ENCODE peak calls at places on chromosomes 1 and 21, in four cellular contexts. P, L, M and W are unnamed samples.
A peak's percentile ranks its signal among the peaks of the same experiment; 100 is the strongest.

GRCh38 chr21:15441060-15441493 is 288.7 kb upstream of the USP25 start:
- DNase-seq in M (no peak), L (no peak), P (no peak), W (no peak)

GRCh38 chr1:108009603-108010195 is 44.7 kb upstream of the VAV3 start:
- DNase-seq in L (no peak), M (no peak), P (no peak), W (no peak)

GRCh38 chr1:59232209-59232608 is 64.7 kb upstream of the FGGY start:
- DNase-seq in L (no peak), M (no peak), P (no peak), W (no peak)

GRCh38 chr1:159009704-159010361 is at the start of gene IFI16:
- DNase-seq in L (peak; percentile 49), P (no peak), M (peak; percentile 74), W (peak; percentile 69)

GRCh38 chr1:164651378-164651951 is 92.5 kb downstream of the PBX1 start:
- DNase-seq in M (no peak), P (no peak), L (no peak), W (no peak)

GRCh38 chr1:175978476-175978875 is 228.6 kb downstream of the COP1 start:
- DNase-seq in M (no peak), L (no peak), P (no peak), W (no peak)

GRCh38 chr21:46183910-46184624 is at the start of gene SPATC1L:
- DNase-seq in M (no peak), P (peak; percentile 84), L (peak; percentile 76), W (peak; percentile 68)

GRCh38 chr1:223731076-223731770 is 18.9 kb downstream of the CAPN2 start:
- DNase-seq in P (no peak), M (peak; percentile 66), L (peak; percentile 70), W (peak; percentile 84)

GRCh38 chr1:29282924-29283803 is 46.8 kb downstream of the PTPRU start:
- DNase-seq in M (peak; percentile 48), P (peak; percentile 100), L (peak; percentile 29), W (no peak)

GRCh38 chr21:35594905-35595304 is 465.4 kb downstream of the SETD4 start:
- DNase-seq in M (no peak), L (no peak), P (no peak), W (no peak)

GRCh38 chr1:44086722-44087474 is 31.7 kb upstream of the KLF17 start:
- DNase-seq in M (no peak), P (no peak), L (no peak), W (no peak)

GRCh38 chr1:1754051-1754815 is 24.0 kb downstream of the NADK start:
- DNase-seq in M (no peak), P (no peak), L (no peak), W (no peak)

GRCh38 chr21:42525228-42525604 is 11.6 kb downstream of the SLC37A1 start:
- DNase-seq in P (no peak), L (peak; percentile 46), M (no peak), W (no peak)

GRCh38 chr1:89754518-89754917 is 66.3 kb upstream of the LRRC8D start:
- DNase-seq in L (no peak), P (no peak), M (no peak), W (no peak)

GRCh38 chr21:36749935-36750578 is 51.1 kb downstream of the SIM2 start:
- DNase-seq in M (no peak), P (peak; percentile 88), L (no peak), W (no peak)

GRCh38 chr21:36928960-36929359 is 37.5 kb downstream of the HLCS start:
- DNase-seq in L (no peak), P (no peak), M (no peak), W (no peak)

GRCh38 chr1:1755426-1755825 is 22.8 kb downstream of the NADK start:
- DNase-seq in L (no peak), M (no peak), P (no peak), W (no peak)

GRCh38 chr1:62391369-62391971 is 45.4 kb upstream of the USP1 start:
- DNase-seq in M (no peak), P (peak; percentile 86), L (no peak), W (no peak)

GRCh38 chr1:121516279-121516967 is 331.6 kb downstream of the SRGAP2C start:
- DNase-seq in P (no peak), M (peak; percentile 12), L (no peak), W (no peak)

GRCh38 chr1:161260939-161261858 is 2.7 kb downstream of the PCP4L1 start:
- DNase-seq in L (no peak), P (no peak), M (no peak), W (no peak)

GRCh38 chr1:119648620-119649004 is 546 bp upstream of the ZNF697 start:
- DNase-seq in L (no peak), M (no peak), P (no peak), W (no peak)

GRCh38 chr1:198121058-198121829 is 35.6 kb upstream of the NEK7 start:
- DNase-seq in M (no peak), P (no peak), L (no peak), W (peak; percentile 66)

GRCh38 chr1:210143465-210144062 is 89.0 kb upstream of the SERTAD4 start:
- DNase-seq in L (peak; percentile 64), M (peak; percentile 92), P (peak; percentile 86), W (peak; percentile 86)

GRCh38 chr1:13697738-13698137 is 2.2 kb upstream of the PRDM2 start:
- DNase-seq in M (no peak), L (no peak), P (no peak), W (no peak)

GRCh38 chr1:96927125-96927524 is 205.5 kb downstream of the PTBP2 start:
- DNase-seq in P (peak; percentile 49), M (no peak), L (no peak), W (no peak)

GRCh38 chr1:203673550-203674411 is 47.1 kb downstream of the ATP2B4 start:
- DNase-seq in M (peak; percentile 31), L (peak; percentile 56), P (peak; percentile 71), W (peak; percentile 78)

GRCh38 chr1:47437518-47438320 is at the start of gene FOXD2:
- DNase-seq in L (peak; percentile 76), P (peak; percentile 97), M (peak; percentile 84), W (peak; percentile 69)

GRCh38 chr1:47436304-47436978 is 1.4 kb upstream of the FOXD2 start:
- DNase-seq in L (peak; percentile 69), P (peak; percentile 95), M (peak; percentile 81), W (peak; percentile 73)

GRCh38 chr1:47434051-47434842 is 3.6 kb upstream of the FOXD2 start:
- DNase-seq in P (peak; percentile 72), L (peak; percentile 57), M (no peak), W (peak; percentile 64)

GRCh38 chr1:47436979-47437517 is 796 bp upstream of the FOXD2 start:
- DNase-seq in L (no peak), M (no peak), P (no peak), W (no peak)

GRCh38 chr1:47435506-47436303 is 2.1 kb upstream of the FOXD2 start:
- DNase-seq in L (no peak), M (no peak), P (no peak), W (no peak)
- H3K4me1 ChIP-seq in L (no peaks in the 10 kb centered on the region), M (peaks cover 68% of the 10 kb centered on the region), P (peaks cover 8% of the 10 kb centered on the region), W (peaks cover 50% of the 10 kb centered on the region)

GRCh38 chr1:226551299-226551698 is 2.7 kb downstream of the STUM start:
- DNase-seq in M (no peak), P (no peak), L (peak; percentile 46), W (no peak)

GRCh38 chr1:226548281-226549093 is at the start of gene STUM:
- DNase-seq in M (no peak), L (peak; percentile 38), P (peak; percentile 83), W (no peak)

GRCh38 chr1:226549094-226549936 is 751 bp downstream of the STUM start:
- DNase-seq in P (peak; percentile 70), M (no peak), L (peak; percentile 32), W (no peak)

GRCh38 chr1:226550671-226551041 is 2.1 kb downstream of the STUM start:
- DNase-seq in M (no peak), P (no peak), L (no peak), W (no peak)

GRCh38 chr1:226549937-226550670 is 1.5 kb downstream of the STUM start:
- DNase-seq in P (peak; percentile 78), L (peak; percentile 60), M (no peak), W (no peak)
- H3K27ac ChIP-seq in P (no peak overlapping the region), L (peak overlapping the region; percentile 72), M (peak overlapping the region; percentile 80), W (peak overlapping the region; percentile 9)

DNA sequence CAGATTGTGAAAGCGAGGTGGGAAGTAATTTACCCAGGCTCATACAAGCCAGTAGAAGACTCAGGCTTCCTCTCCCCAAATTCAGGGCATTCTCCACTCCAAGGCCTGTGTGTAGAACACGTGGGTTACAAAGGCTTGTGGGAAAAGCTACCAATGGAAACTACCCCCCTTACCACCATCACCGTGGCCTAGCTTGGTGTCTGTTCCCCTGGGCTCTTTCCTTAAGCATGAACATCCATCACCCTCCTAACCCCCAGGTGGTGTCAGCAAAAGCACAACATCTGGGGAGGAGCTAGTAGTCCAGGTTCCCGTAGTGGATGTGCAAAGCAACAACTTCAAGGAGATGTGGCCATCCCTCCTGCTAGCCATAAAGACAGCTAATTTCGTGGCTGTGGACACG is 576 bp upstream of the MUTYH start:
- DNase-seq in P (no peak), L (no peak), M (no peak), W (no peak)
- TF ChIP-seq CTCF in P (no peak), L (no peak), M (no peak), W (no peak)

GRCh38 chr1:214455971-214456867 is 95.2 kb downstream of the PTPN14 start:
- DNase-seq in M (no peak), P (no peak), L (no peak), W (no peak)
- H3K4me1 ChIP-seq in M (peaks cover 33% of the 10 kb centered on the region), P (peaks cover 20% of the 10 kb centered on the region), L (no peaks in the 10 kb centered on the region), W (peaks cover 11% of the 10 kb centered on the region)

GRCh38 chr1:167927075-167927754 is 9.3 kb upstream of the DCAF6 start:
- DNase-seq in L (no peak), P (no peak), M (no peak), W (no peak)
- H3K27ac ChIP-seq in L (no peak overlapping the region), P (no peak overlapping the region), M (no peak overlapping the region), W (no peak overlapping the region)

GRCh38 chr21:45152265-45152746 is 77.9 kb downstream of the ADARB1 start:
- DNase-seq in M (no peak), P (peak; percentile 84), L (no peak), W (peak; percentile 58)
- TF ChIP-seq CTCF in M (peak; percentile 29), P (peak; percentile 70), L (no peak), W (peak; percentile 32)

GRCh38 chr1:33335020-33335419 is 14.1 kb upstream of the A3GALT2 start:
- DNase-seq in L (no peak), M (no peak), P (no peak), W (peak; percentile 58)

GRCh38 chr1:33339413-33339812 is 18.5 kb upstream of the A3GALT2 start:
- DNase-seq in P (peak; percentile 64), M (no peak), L (no peak), W (peak; percentile 83)

GRCh38 chr1:33336580-33336979 is 15.7 kb upstream of the A3GALT2 start:
- DNase-seq in L (no peak), M (no peak), P (no peak), W (no peak)

GRCh38 chr1:33338495-33339211 is 17.8 kb upstream of the A3GALT2 start:
- DNase-seq in P (peak; percentile 88), L (peak; percentile 68), M (peak; percentile 87), W (peak; percentile 88)

DNA sequence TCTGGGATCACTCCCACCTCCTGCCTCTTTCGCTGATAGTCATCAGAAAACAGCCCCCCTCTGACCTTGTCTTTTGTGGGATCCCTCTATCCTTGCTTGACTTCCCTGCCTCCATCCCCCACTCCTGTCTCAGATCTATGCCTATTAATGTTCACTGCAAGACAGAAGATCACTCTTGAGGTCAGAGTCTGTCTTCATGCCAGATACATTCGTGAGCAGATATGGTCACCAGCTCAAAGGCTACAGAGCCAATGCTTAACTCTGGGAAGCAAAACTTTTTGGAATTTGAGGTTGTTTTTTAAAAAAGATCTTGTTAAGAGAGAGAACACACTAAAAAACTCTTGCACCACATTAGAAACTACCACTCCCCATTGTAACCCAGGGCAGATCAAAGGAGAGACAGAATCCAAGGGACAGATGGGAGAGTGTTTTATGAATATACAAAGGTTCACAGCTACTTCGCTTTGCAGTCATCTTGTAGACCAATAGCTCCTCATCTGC is 17.1 kb upstream of the A3GALT2 start:
- DNase-seq in M (peak; percentile 74), P (no peak), L (no peak), W (no peak)
- H3K4me1 ChIP-seq in M (peaks cover 100% of the 10 kb centered on the region), P (peaks cover 55% of the 10 kb centered on the region), L (peaks cover 41% of the 10 kb centered on the region), W (no peaks in the 10 kb centered on the region)